ENCODE peak calls at places on chromosomes 5 and 9, in six cellular contexts. E, G, C, J, P and S are unnamed samples.

GRCh38 chr9:35708146-35708545 is 18.4 kb upstream of the TPM2 start:
- DNase-seq in E (no peak), J (no peak), C (no peak), G (no peak), P (no peak), S (no peak)

GRCh38 chr9:86953181-86953580 is 5.9 kb upstream of the GAS1 start:
- DNase-seq in J (no peak), P (no peak), E (no peak), G (no peak), C (peak), S (no peak)

GRCh38 chr9:71980266-71981018 is 69.0 kb downstream of the C9orf85 start:
- DNase-seq in J (no peak), P (no peak), G (no peak), C (no peak), E (no peak), S (no peak)

GRCh38 chr9:83342731-83343130 is 195.5 kb downstream of the FRMD3 start:
- DNase-seq in J (no peak), C (peak), G (no peak), E (no peak), P (no peak), S (no peak)

GRCh38 chr5:39379683-39380082 is 15.4 kb upstream of the C9 start:
- DNase-seq in J (no peak), P (no peak), E (no peak), G (no peak), C (no peak), S (no peak)

GRCh38 chr5:23627976-23628375 is 120.6 kb downstream of the PRDM9 start:
- DNase-seq in P (no peak), J (no peak), C (no peak), E (no peak), G (no peak), S (no peak)

GRCh38 chr9:111759762-111760639 is 34.7 kb downstream of the SHOC1 start:
- DNase-seq in J (no peak), E (peak), P (peak), G (peak), C (peak), S (peak)

GRCh38 chr5:135243194-135244191 is 155.5 kb downstream of the MACROH2A1 start:
- DNase-seq in G (no peak), P (no peak), J (peak), C (no peak), E (no peak), S (no peak)

GRCh38 chr9:134502261-134503211 is 139.1 kb upstream of the COL5A1 start:
- DNase-seq in G (no peak), P (peak), J (peak), C (peak), E (no peak), S (no peak)

GRCh38 chr9:116632990-116633441 is 54.1 kb upstream of the TRIM32 start:
- DNase-seq in E (no peak), G (no peak), P (no peak), J (no peak), C (peak), S (no peak)

GRCh38 chr5:54243483-54244080 is 66.8 kb downstream of the ARL15 start:
- DNase-seq in E (peak), G (peak), C (peak), P (peak), J (no peak), S (peak)

GRCh38 chr5:169296456-169297220 is 4.3 kb downstream of the SLIT3 start:
- DNase-seq in J (peak), G (no peak), E (no peak), C (peak), P (no peak), S (no peak)

GRCh38 chr9:128428644-128429504 is 8.2 kb downstream of the CERCAM start:
- DNase-seq in P (no peak), J (no peak), E (no peak), G (no peak), C (no peak), S (no peak)

GRCh38 chr9:110932883-110933282 is 105.4 kb downstream of the LPAR1 start:
- DNase-seq in P (no peak), E (no peak), G (no peak), J (no peak), C (peak), S (no peak)

GRCh38 chr9:30757723-30758122 is 1626.7 kb upstream of the ACO1 start:
- DNase-seq in P (no peak), G (no peak), E (no peak), C (no peak), J (no peak), S (no peak)

GRCh38 chr9:134641173-134641985 is at the start of gene COL5A1:
- DNase-seq in P (peak), C (peak), E (peak), G (no peak), J (peak), S (peak)

GRCh38 chr9:21696411-21696865 is 106.0 kb upstream of the MTAP start:
- DNase-seq in J (no peak), P (no peak), E (no peak), G (no peak), C (no peak), S (peak)